ENCODE peak calls at places on chromosomes 11 and 22, in six cellular contexts. P, U, Q, R, Z and L are unnamed samples.
A peak's percentile ranks its signal among the peaks of the same experiment; 100 is the strongest.

GRCh38 chr11:101456812-101457211 is 127.0 kb downstream of the TRPC6 start:
- DNase-seq in Q (no peak), U (no peak), Z (peak; percentile 37), R (peak; percentile 45), P (peak; percentile 45), L (peak; percentile 19)

GRCh38 chr22:38417252-38418060 is 37.5 kb downstream of the KCNJ4 start:
- DNase-seq in U (no peak), R (no peak), Z (no peak), P (no peak), Q (peak; percentile 29), L (no peak)

GRCh38 chr22:49344196-49344595 is 483.5 kb downstream of the BRD1 start:
- DNase-seq in U (no peak), R (no peak), Z (no peak), P (no peak), Q (no peak), L (no peak)

GRCh38 chr22:29385305-29385704 is 3.1 kb downstream of the AP1B1 start:
- DNase-seq in P (no peak), R (no peak), Z (no peak), U (no peak), Q (no peak), L (no peak)

GRCh38 chr22:42766860-42767259 is 46.2 kb upstream of the A4GALT start:
- DNase-seq in Q (no peak), Z (no peak), P (no peak), R (no peak), U (no peak), L (no peak)

GRCh38 chr11:29343465-29344333 is 673.1 kb downstream of the KCNA4 start:
- DNase-seq in Z (peak; percentile 89), P (peak; percentile 36), U (peak; percentile 11), Q (peak; percentile 56), R (peak; percentile 50), L (peak; percentile 55)

GRCh38 chr11:60840711-60841430 is 1.0 kb upstream of the CCDC86 start:
- DNase-seq in Z (no peak), U (peak; percentile 60), R (peak; percentile 97), P (peak; percentile 99), Q (peak; percentile 72), L (peak; percentile 95)

GRCh38 chr11:65503923-65504670 is 5.3 kb downstream of the MALAT1 start:
- DNase-seq in Q (no peak), Z (no peak), U (no peak), R (peak; percentile 71), P (peak; percentile 73), L (peak; percentile 84)

GRCh38 chr22:32487021-32487420 is 12.4 kb downstream of the FBXO7 start:
- DNase-seq in U (no peak), R (no peak), Z (no peak), Q (no peak), P (no peak), L (no peak)

GRCh38 chr11:120715239-120715638 is 203.7 kb downstream of the GRIK4 start:
- DNase-seq in Z (peak; percentile 59), R (no peak), U (no peak), P (no peak), Q (no peak), L (peak; percentile 7)

GRCh38 chr22:22593964-22594656 is 35.0 kb upstream of the PRAME start:
- DNase-seq in U (no peak), Z (peak; percentile 78), R (peak; percentile 44), P (peak; percentile 43), Q (no peak), L (peak; percentile 59)

GRCh38 chr22:45969414-45969799 is 7.6 kb downstream of the WNT7B start:
- DNase-seq in P (no peak), Q (no peak), Z (no peak), R (no peak), U (no peak), L (no peak)

GRCh38 chr11:34570584-34570983 is 50.3 kb upstream of the EHF start:
- DNase-seq in Z (no peak), P (peak; percentile 26), Q (no peak), R (no peak), U (no peak), L (peak; percentile 12)

GRCh38 chr11:126479178-126479930 is 123.9 kb downstream of the ST3GAL4 start:
- DNase-seq in Z (no peak), U (no peak), Q (peak; percentile 31), R (no peak), P (no peak), L (no peak)

GRCh38 chr11:1487851-1488574 is 1.4 kb upstream of the MOB2 start:
- DNase-seq in R (no peak), Q (peak; percentile 51), P (no peak), U (no peak), Z (no peak), L (no peak)

GRCh38 chr11:58734681-58735490 is 3.1 kb upstream of the GLYAT start:
- DNase-seq in Q (no peak), R (no peak), P (no peak), U (no peak), Z (no peak), L (no peak)

DNA sequence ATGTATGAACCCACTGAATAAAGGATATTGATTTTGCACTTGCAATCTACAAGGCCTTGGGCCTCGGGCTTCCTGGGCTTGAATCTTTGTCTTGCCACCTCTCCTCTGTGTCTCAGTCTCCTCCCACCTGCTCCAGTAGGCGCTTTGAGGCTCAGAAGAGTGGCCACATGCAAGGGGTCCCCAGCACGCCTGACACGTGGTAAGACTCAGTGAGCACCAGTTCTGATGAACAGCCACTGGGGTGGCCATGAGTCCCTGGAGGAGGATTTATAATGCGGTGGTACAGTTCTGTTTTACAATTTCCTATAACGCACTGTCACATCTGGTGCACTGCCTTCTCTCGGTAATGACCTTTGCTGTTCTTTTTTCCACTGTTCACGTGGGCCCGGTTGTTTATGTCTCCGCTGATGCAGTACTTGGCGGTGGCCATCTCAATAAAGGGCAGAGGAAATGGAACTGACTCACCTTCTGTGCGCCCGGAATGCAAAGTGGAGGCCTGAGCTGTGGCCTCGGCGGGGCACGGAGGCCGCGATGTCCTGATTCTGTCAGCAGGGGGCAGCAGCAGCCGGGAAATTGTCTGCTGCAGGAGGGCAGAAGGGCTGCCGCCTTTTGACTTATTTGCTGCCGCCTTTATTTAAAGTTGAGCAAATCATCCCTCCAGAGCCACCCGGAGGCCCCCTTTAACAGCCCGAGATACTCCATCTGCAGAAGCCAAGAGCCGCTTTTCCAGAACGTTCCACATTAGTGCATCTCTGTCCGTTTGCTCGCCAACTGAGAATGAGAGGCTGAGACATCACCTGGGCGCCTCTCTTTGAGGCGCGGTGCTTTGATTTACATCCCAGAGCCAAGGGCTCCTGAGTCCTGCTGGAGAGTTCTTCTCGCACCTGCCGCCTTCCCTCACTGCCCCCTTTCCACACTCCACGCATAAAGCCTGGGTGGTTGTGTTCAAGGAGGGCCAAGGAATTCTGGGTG is 6.0 kb upstream of the IFT27 start:
- DNase-seq in Z (peak; percentile 66), P (peak; percentile 81), U (peak; percentile 77), R (peak; percentile 76), Q (peak; percentile 87), L (peak; percentile 80)
- H3K4me3 ChIP-seq in Z (no peak overlapping the region), P (no peak overlapping the region), U (no peak overlapping the region), R (no peak overlapping the region), Q (no peak overlapping the region), L (no peak overlapping the region)

GRCh38 chr11:104873252-104873651 is 25.0 kb downstream of the CASP12 start:
- DNase-seq in R (no peak), U (no peak), Z (no peak), Q (no peak), P (no peak), L (no peak)
- TF ChIP-seq CTCF in R (no peak), U (no peak), Z (peak; percentile 20), Q (no peak), P (peak; percentile 3), L (peak; percentile 3)

GRCh38 chr22:31185056-31185455 is 25.1 kb downstream of the RNF185 start:
- DNase-seq in Q (no peak), Z (no peak), U (no peak), P (peak; percentile 7), R (peak; percentile 68), L (peak; percentile 51)
- H3K4me3 ChIP-seq in Q (no peak overlapping the region), Z (no peak overlapping the region), U (no peak overlapping the region), P (no peak overlapping the region), R (no peak overlapping the region), L (no peak overlapping the region)

DNA sequence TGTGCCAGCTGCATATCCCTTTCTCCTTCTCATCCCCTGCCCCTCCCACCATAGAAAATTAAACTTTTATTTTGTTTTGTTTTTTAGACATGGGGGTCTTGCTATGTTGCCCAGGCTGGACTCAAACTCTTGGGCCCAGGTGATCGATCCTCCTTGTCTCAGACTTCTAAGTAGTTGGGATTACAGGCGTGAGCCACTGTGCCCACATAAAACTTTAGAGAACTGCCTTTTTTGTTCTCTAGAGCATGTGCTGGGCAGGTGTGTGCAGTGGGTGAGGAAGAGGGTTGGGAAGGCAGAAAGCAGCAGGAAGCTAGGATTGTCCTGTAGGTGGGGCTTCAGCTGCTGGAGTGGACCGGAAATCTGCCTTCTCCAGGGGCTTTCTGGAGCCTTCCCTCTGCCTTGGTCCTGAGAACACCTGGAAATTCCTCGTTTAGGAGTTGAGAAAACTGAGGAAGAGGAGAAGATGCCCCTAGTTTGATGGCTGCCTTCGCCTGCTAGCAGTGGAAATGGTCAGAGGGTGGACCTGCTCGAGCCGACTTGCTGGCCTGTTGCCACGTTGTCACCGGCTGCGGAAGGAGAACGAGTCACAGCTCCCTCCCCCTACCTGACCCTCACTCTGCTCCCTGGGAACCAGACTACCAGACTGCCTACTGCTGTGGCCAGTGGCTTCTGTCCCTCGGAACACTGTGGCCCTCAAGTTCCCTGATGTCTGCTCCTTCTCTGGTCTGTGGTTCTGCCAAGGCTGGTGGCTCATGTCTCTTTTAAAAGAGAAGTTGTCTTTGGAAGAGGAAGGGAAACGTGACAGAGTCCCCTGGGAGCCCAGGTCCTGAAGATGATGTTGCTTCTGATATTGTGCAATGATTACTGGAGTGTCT is 4.0 kb downstream of the ST14 start:
- DNase-seq in R (no peak), Z (no peak), U (no peak), P (no peak), Q (no peak), L (no peak)
- TF ChIP-seq CTCF in R (no peak), Z (no peak), U (no peak), P (no peak), Q (no peak), L (no peak)

GRCh38 chr11:8069771-8070170 is 11.2 kb upstream of the TUB start:
- DNase-seq in P (no peak), Q (no peak), R (no peak), U (peak; percentile 13), Z (no peak), L (no peak)

GRCh38 chr11:8066911-8067455 is 14.0 kb upstream of the TUB start:
- DNase-seq in P (no peak), R (no peak), Z (no peak), U (peak; percentile 53), Q (no peak), L (peak; percentile 65)

GRCh38 chr11:8067929-8068575 is 13.0 kb upstream of the TUB start:
- DNase-seq in P (no peak), Z (no peak), R (no peak), Q (no peak), U (peak; percentile 43), L (no peak)

GRCh38 chr11:8067567-8067928 is 13.5 kb upstream of the TUB start:
- DNase-seq in P (no peak), Z (no peak), Q (no peak), R (no peak), U (peak; percentile 14), L (no peak)

DNA sequence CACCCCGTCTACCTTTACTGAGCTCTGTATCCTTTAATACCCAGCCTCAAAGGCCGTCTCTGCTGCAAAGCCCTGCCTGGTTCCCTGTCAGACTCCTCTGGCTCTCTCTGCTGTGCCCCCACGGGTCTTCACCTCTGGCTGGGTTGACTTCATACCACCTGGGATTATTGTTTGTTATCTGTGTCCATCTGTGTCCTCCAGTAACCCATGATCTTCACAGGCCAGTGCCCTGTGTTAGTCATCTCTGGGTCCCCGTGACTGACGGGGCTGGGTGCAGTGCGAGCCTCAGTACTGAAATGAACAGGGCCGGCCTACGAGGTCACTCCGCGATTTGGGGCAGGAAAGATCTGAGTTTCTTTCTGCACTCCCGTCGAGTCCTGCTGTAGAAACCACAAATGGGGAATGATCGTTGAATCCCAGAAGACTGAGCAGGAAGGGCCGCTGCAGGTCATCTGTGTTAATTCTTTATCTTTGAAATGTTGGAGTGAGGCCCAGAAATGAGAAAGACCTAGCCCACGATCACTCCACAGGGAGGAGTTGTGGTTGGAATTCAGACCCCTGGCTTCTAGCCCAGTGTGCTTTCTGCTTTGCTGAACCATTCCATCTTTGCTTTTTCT is 12.3 kb upstream of the TUB start:
- DNase-seq in Z (peak; percentile 55), Q (peak; percentile 84), R (peak; percentile 77), U (peak; percentile 71), P (peak; percentile 85), L (peak; percentile 96)
- H3K4me3 ChIP-seq in Z (no peak overlapping the region), Q (no peak overlapping the region), R (no peak overlapping the region), U (no peak overlapping the region), P (no peak overlapping the region), L (peak overlapping the region; percentile 11)